ENCODE peak calls at places on chromosome X, in seven cellular contexts. A, M, Y, B, K, W and U are unnamed samples.
A peak's percentile ranks its signal among the peaks of the same experiment; 100 is the strongest.

GRCh38 chrX:115582871-115583729 is 22.1 kb downstream of the PLS3 start:
- DNase-seq in A (no peak), B (no peak), W (no peak), M (no peak), Y (no peak), K (no peak), U (no peak)

GRCh38 chrX:13875572-13875971 is 58.7 kb upstream of the GPM6B start:
- DNase-seq in W (no peak), K (no peak), A (no peak), B (no peak), Y (no peak), M (no peak), U (no peak)

GRCh38 chrX:65706041-65706828 is 38.8 kb downstream of the MSN start:
- DNase-seq in K (no peak), M (no peak), W (no peak), B (peak; percentile 96), Y (peak; percentile 33), A (peak; percentile 37), U (peak; percentile 11)

GRCh38 chrX:47489507-47490275 is 6.7 kb upstream of the ZNF41 start:
- DNase-seq in M (no peak), B (no peak), K (no peak), A (no peak), Y (peak; percentile 46), W (no peak), U (no peak)

GRCh38 chrX:13669246-13669689 is 16.3 kb downstream of the TCEANC start:
- DNase-seq in B (peak; percentile 91), M (no peak), A (peak; percentile 83), Y (peak; percentile 18), K (peak; percentile 54), W (no peak), U (peak; percentile 94)

GRCh38 chrX:41144873-41145272 is 59.6 kb downstream of the USP9X start:
- DNase-seq in W (no peak), Y (no peak), B (no peak), A (no peak), M (no peak), K (no peak), U (no peak)

GRCh38 chrX:40439625-40440532 is 140.9 kb upstream of the ATP6AP2 start:
- DNase-seq in W (no peak), A (no peak), Y (no peak), B (no peak), M (no peak), K (no peak), U (no peak)

GRCh38 chrX:10615931-10616780 is 4.2 kb downstream of the MID1 start:
- DNase-seq in K (no peak), Y (no peak), M (no peak), A (peak; percentile 48), W (peak; percentile 48), B (peak; percentile 62), U (peak; percentile 61)

GRCh38 chrX:137896123-137896522 is 330.2 kb downstream of the ZIC3 start:
- DNase-seq in A (no peak), Y (no peak), M (no peak), K (no peak), B (no peak), W (no peak), U (peak; percentile 1)

GRCh38 chrX:134542485-134542884 is 82.5 kb downstream of the HPRT1 start:
- DNase-seq in M (peak; percentile 78), A (no peak), W (no peak), Y (no peak), K (peak; percentile 66), B (no peak), U (no peak)

GRCh38 chrX:23292979-23293651 is 41.5 kb upstream of the PTCHD1 start:
- DNase-seq in A (no peak), M (no peak), K (no peak), B (peak; percentile 10), Y (no peak), W (no peak), U (no peak)

GRCh38 chrX:118652717-118653116 is 74.7 kb upstream of the IL13RA1 start:
- DNase-seq in B (no peak), M (no peak), W (no peak), A (no peak), Y (no peak), K (no peak), U (no peak)

GRCh38 chrX:118519411-118520205 is 24.0 kb downstream of the DOCK11 start:
- DNase-seq in Y (no peak), A (no peak), K (no peak), W (no peak), B (peak; percentile 22), M (no peak), U (no peak)

GRCh38 chrX:23554304-23554703 is 113.0 kb upstream of the PRDX4 start:
- DNase-seq in A (no peak), M (peak; percentile 27), Y (no peak), B (peak; percentile 48), K (peak; percentile 14), W (peak; percentile 13), U (peak; percentile 6)

GRCh38 chrX:11100281-11101035 is 10.7 kb upstream of the HCCS start:
- DNase-seq in A (peak; percentile 52), K (no peak), Y (no peak), W (peak; percentile 9), M (no peak), B (peak; percentile 62), U (peak; percentile 82)

GRCh38 chrX:16970977-16971376 is 24.5 kb downstream of the REPS2 start:
- DNase-seq in B (peak; percentile 74), M (no peak), A (no peak), Y (no peak), K (no peak), W (no peak), U (no peak)

GRCh38 chrX:115894087-115894486 is 276.5 kb upstream of the AGTR2 start:
- DNase-seq in B (no peak), M (peak; percentile 82), K (peak; percentile 68), A (no peak), W (peak; percentile 82), Y (no peak), U (peak; percentile 54)

GRCh38 chrX:153723351-153724251 is 586 bp downstream of the BCAP31 start:
- DNase-seq in K (peak; percentile 16), A (peak; percentile 46), Y (no peak), M (peak; percentile 39), W (peak; percentile 87), B (peak; percentile 45), U (peak; percentile 44)

GRCh38 chrX:72572248-72573157 is at the start of gene HDAC8:
- DNase-seq in Y (peak; percentile 63), B (peak; percentile 67), W (peak; percentile 93), K (peak; percentile 43), M (peak; percentile 71), A (peak; percentile 64), U (peak; percentile 76)

GRCh38 chrX:136200466-136200865 is 50.7 kb downstream of the MAP7D3 start:
- DNase-seq in M (no peak), B (no peak), K (no peak), W (no peak), A (no peak), Y (no peak), U (peak; percentile 20)

GRCh38 chrX:129058405-129058804 is 464.9 kb downstream of the SMARCA1 start:
- DNase-seq in A (no peak), W (no peak), K (no peak), Y (no peak), M (no peak), B (no peak), U (no peak)

GRCh38 chrX:19885732-19886131 is 1.7 kb downstream of the SH3KBP1 start:
- DNase-seq in M (no peak), B (no peak), W (no peak), Y (no peak), K (no peak), A (no peak), U (no peak)

GRCh38 chrX:29044802-29045201 is 457.6 kb downstream of the IL1RAPL1 start:
- DNase-seq in W (no peak), K (no peak), B (no peak), M (no peak), Y (no peak), A (no peak), U (peak; percentile 7)

GRCh38 chrX:48465336-48465933 is 4.6 kb downstream of the SLC38A5 start:
- DNase-seq in W (no peak), K (no peak), B (peak; percentile 39), A (no peak), Y (no peak), M (no peak), U (no peak)

GRCh38 chrX:72238183-72238582 is 644 bp downstream of the ERCC6L start:
- DNase-seq in M (no peak), W (no peak), B (no peak), Y (no peak), K (no peak), A (no peak), U (no peak)

GRCh38 chrX:69101655-69102251 is 63.5 kb downstream of the PJA1 start:
- DNase-seq in A (no peak), B (no peak), Y (no peak), W (no peak), M (no peak), K (no peak), U (no peak)

GRCh38 chrX:2829066-2829430 is 318 bp downstream of the GYG2 start:
- DNase-seq in Y (no peak), M (no peak), B (no peak), W (no peak), K (no peak), A (no peak), U (no peak)

GRCh38 chrX:34768290-34768689 is 111.2 kb upstream of the TMEM47 start:
- DNase-seq in Y (no peak), K (no peak), B (no peak), A (no peak), W (no peak), M (no peak), U (no peak)

GRCh38 chrX:83160096-83160495 is 348.0 kb upstream of the POU3F4 start:
- DNase-seq in K (no peak), Y (no peak), W (no peak), A (no peak), M (no peak), B (no peak), U (no peak)

GRCh38 chrX:18354369-18355329 is at the start of gene SCML2:
- DNase-seq in K (no peak), A (peak; percentile 20), W (peak; percentile 78), Y (peak; percentile 38), B (peak; percentile 20), M (no peak), U (peak; percentile 55)

GRCh38 chrX:111467896-111468295 is 43.5 kb upstream of the SERTM2 start:
- DNase-seq in Y (peak; percentile 22), M (no peak), B (no peak), K (no peak), W (no peak), A (peak; percentile 30), U (no peak)

GRCh38 chrX:37666516-37666915 is 19.1 kb upstream of the XK start:
- DNase-seq in Y (no peak), A (no peak), W (no peak), K (no peak), B (no peak), M (no peak), U (no peak)

GRCh38 chrX:2707334-2707760 is 16.3 kb downstream of the CD99 start:
- DNase-seq in M (no peak), Y (peak; percentile 42), K (no peak), B (peak; percentile 98), A (no peak), W (no peak), U (peak; percentile 47)